ENCODE peak calls at places on chromosome 19, in nine cellular contexts. O is amniotic stem cell; P is SW480; I is stimulated activated CD4-positive, alpha-beta T cell treated with anti-CD3 and anti-CD28 coated beads, Interleukin-2, amount 100 ng/mL, for 48 hours; Y is activated CD4-positive, alpha-beta T cell treated with anti-CD3 and anti-CD28 coated beads for 24 hours; Q is NCI-H510A; M is IMR-90; F is left colon; K is activated naive CD8-positive, alpha-beta T cell treated with anti-CD3 and anti-CD28 coated beads for 36 hours. V is an unnamed sample.

GRCh38 chr19:23075031-23075733 is 41.6 kb upstream of the ZNF730 start:
- DNase-seq in O (no peak), Y (no peak), P (no peak), F (peak), M (peak), I (no peak), Q (peak), K (peak), V (peak)

GRCh38 chr19:41617941-41618730 is 8.7 kb downstream of the CEACAM4 start:
- DNase-seq in K (no peak), P (no peak), Y (no peak), Q (no peak), M (no peak), O (no peak), I (no peak), F (no peak), V (no peak)

GRCh38 chr19:17658666-17659065 is 29.5 kb downstream of the UNC13A start:
- DNase-seq in Q (no peak), Y (no peak), M (no peak), P (no peak), F (no peak), O (no peak), I (no peak), K (no peak), V (no peak)

GRCh38 chr19:3176715-3177501 is 1.7 kb upstream of the S1PR4 start:
- DNase-seq in Q (no peak), K (peak), Y (peak), O (peak), I (no peak), P (peak), M (peak), F (no peak), V (peak)

GRCh38 chr19:11530432-11530831 is 1.5 kb upstream of the ECSIT start:
- DNase-seq in Q (peak), Y (no peak), P (peak), I (peak), M (peak), K (peak), O (no peak), F (peak), V (peak)

GRCh38 chr19:10602330-10603083 is 15.4 kb upstream of the AP1M2 start:
- DNase-seq in F (peak), Y (peak), P (peak), K (peak), I (peak), O (peak), M (peak), Q (peak), V (peak)

GRCh38 chr19:46141421-46141820 is 6.6 kb upstream of the IGFL2 start:
- DNase-seq in K (no peak), I (no peak), M (no peak), O (no peak), Q (no peak), F (no peak), P (peak), Y (no peak), V (no peak)

GRCh38 chr19:855566-856120 is 3.5 kb downstream of the ELANE start:
- DNase-seq in O (no peak), P (no peak), I (no peak), F (no peak), K (no peak), M (no peak), Y (no peak), Q (no peak), V (no peak)

GRCh38 chr19:9797871-9798270 is 21.0 kb downstream of the FBXL12 start:
- DNase-seq in P (no peak), F (no peak), O (no peak), M (no peak), Q (no peak), I (no peak), Y (no peak), K (no peak), V (no peak)

GRCh38 chr19:27794444-27795042 is 1418.4 kb downstream of the UQCRFS1 start:
- DNase-seq in I (no peak), Q (no peak), K (peak), M (peak), O (no peak), F (peak), Y (no peak), P (no peak), V (peak)

GRCh38 chr19:7482584-7483439 is 6.0 kb downstream of the PEX11G start:
- DNase-seq in P (peak), O (no peak), F (peak), Y (no peak), I (no peak), Q (no peak), M (no peak), K (no peak), V (no peak)

GRCh38 chr19:17322854-17323253 is 11.8 kb downstream of the ANO8 start:
- DNase-seq in M (no peak), Q (no peak), I (no peak), Y (no peak), K (no peak), O (no peak), P (no peak), F (peak), V (no peak)

GRCh38 chr19:10404888-10405808 is 1.8 kb upstream of the CDC37 start:
- DNase-seq in K (peak), O (no peak), F (no peak), Q (no peak), M (no peak), P (no peak), Y (no peak), I (peak), V (no peak)

GRCh38 chr19:2867025-2867991 is at the start of gene ZNF556:
- DNase-seq in M (no peak), F (no peak), K (peak), Q (no peak), P (peak), O (no peak), Y (no peak), I (no peak), V (peak)

GRCh38 chr19:16360738-16361137 is 36.1 kb downstream of the KLF2 start:
- DNase-seq in O (no peak), K (no peak), P (no peak), F (no peak), Y (no peak), M (no peak), Q (no peak), I (no peak), V (no peak)

GRCh38 chr19:13315495-13315894 is 165.3 kb downstream of the IER2 start:
- DNase-seq in P (no peak), K (no peak), Y (no peak), F (no peak), M (no peak), I (no peak), Q (no peak), O (no peak), V (no peak)

GRCh38 chr19:2488942-2489731 is 13.2 kb downstream of the GADD45B start:
- DNase-seq in Y (no peak), F (peak), O (no peak), K (peak), Q (no peak), M (no peak), P (peak), I (no peak), V (peak)

GRCh38 chr19:31170046-31170445 is 179.2 kb downstream of the TSHZ3 start:
- DNase-seq in K (no peak), F (no peak), Y (no peak), M (no peak), Q (no peak), O (no peak), I (no peak), P (no peak), V (no peak)

GRCh38 chr19:7527516-7528191 is 5.2 kb downstream of the MCOLN1 start:
- DNase-seq in I (no peak), O (no peak), F (peak), K (no peak), M (no peak), P (no peak), Q (no peak), Y (no peak), V (no peak)

GRCh38 chr19:5953034-5953589 is 24.8 kb downstream of the RANBP3 start:
- DNase-seq in K (no peak), O (no peak), Q (no peak), F (no peak), P (no peak), Y (no peak), I (no peak), M (peak), V (no peak)

GRCh38 chr19:10895363-10895762 is 24.0 kb downstream of the CARM1 start:
- DNase-seq in O (no peak), K (no peak), Y (no peak), I (no peak), Q (no peak), F (no peak), P (no peak), M (no peak), V (no peak)

GRCh38 chr19:10712041-10712440 is 5.8 kb upstream of the DNM2 start:
- DNase-seq in Q (no peak), O (no peak), P (no peak), M (no peak), F (peak), Y (no peak), K (no peak), I (no peak), V (no peak)

GRCh38 chr19:37995346-37995745 is 88.3 kb downstream of the SIPA1L3 start:
- DNase-seq in O (no peak), F (no peak), I (no peak), P (no peak), K (no peak), Q (no peak), Y (no peak), M (no peak), V (no peak)

GRCh38 chr19:37975071-37975470 is 68.1 kb downstream of the SIPA1L3 start:
- DNase-seq in K (no peak), I (no peak), O (no peak), F (no peak), P (no peak), M (no peak), Y (no peak), Q (no peak), V (peak)

GRCh38 chr19:46785054-46785979 is 3.1 kb downstream of the SLC1A5 start:
- DNase-seq in M (peak), Q (no peak), K (no peak), F (peak), Y (no peak), O (no peak), P (no peak), I (no peak), V (peak)

GRCh38 chr19:45147835-45148676 is 12.7 kb downstream of the NKPD1 start:
- DNase-seq in Q (no peak), O (no peak), Y (no peak), F (no peak), P (no peak), M (no peak), I (no peak), K (no peak), V (no peak)

GRCh38 chr19:4369888-4370260 is 26.5 kb downstream of the MPND start:
- DNase-seq in K (peak), M (peak), Y (peak), P (peak), I (peak), Q (peak), F (peak), O (no peak), V (peak)

GRCh38 chr19:55486043-55486970 is 1.3 kb downstream of the NAT14 start:
- DNase-seq in F (no peak), Q (no peak), Y (no peak), O (no peak), P (no peak), I (no peak), K (no peak), M (no peak), V (no peak)

GRCh38 chr19:41584260-41584810 is 8.4 kb downstream of the CEACAM21 start:
- DNase-seq in Q (no peak), K (no peak), M (no peak), O (no peak), Y (no peak), I (no peak), F (no peak), P (no peak), V (no peak)

GRCh38 chr19:17323973-17324327 is 10.7 kb downstream of the ANO8 start:
- DNase-seq in K (peak), F (peak), M (no peak), I (no peak), Q (no peak), Y (no peak), P (no peak), O (no peak), V (no peak)

GRCh38 chr19:7408251-7408650 is 59.5 kb downstream of the ARHGEF18 start:
- DNase-seq in P (no peak), M (no peak), Y (no peak), Q (no peak), F (no peak), I (no peak), O (no peak), K (no peak), V (peak)

GRCh38 chr19:56126983-56127780 is 6.1 kb upstream of the ZNF787 start:
- DNase-seq in F (no peak), M (no peak), Q (no peak), P (no peak), Y (no peak), I (no peak), O (no peak), K (no peak), V (no peak)

GRCh38 chr19:52659013-52659412 is 20.9 kb upstream of the ZNF83 start:
- DNase-seq in I (no peak), O (no peak), Y (no peak), P (no peak), K (no peak), Q (no peak), F (no peak), M (no peak), V (no peak)

GRCh38 chr19:35354898-35355297 is 3.4 kb upstream of the FFAR3 start:
- DNase-seq in O (no peak), I (no peak), K (no peak), Y (no peak), Q (no peak), F (no peak), M (no peak), P (no peak), V (no peak)

GRCh38 chr19:49390978-49391304 is 2.9 kb downstream of the KASH5 start:
- DNase-seq in O (no peak), I (no peak), K (no peak), P (no peak), F (no peak), Q (no peak), M (no peak), Y (no peak), V (peak)

GRCh38 chr19:33819875-33820781 is 23.5 kb downstream of the KCTD15 start:
- DNase-seq in F (peak), P (peak), K (peak), Q (no peak), Y (peak), M (peak), O (no peak), I (peak), V (peak)

GRCh38 chr19:3161453-3161852 is 17.1 kb upstream of the S1PR4 start:
- DNase-seq in F (no peak), I (no peak), P (no peak), K (no peak), M (peak), Q (no peak), Y (no peak), O (no peak), V (no peak)

GRCh38 chr19:33904681-33905080 is 108.0 kb downstream of the KCTD15 start:
- DNase-seq in Y (no peak), O (no peak), P (peak), K (no peak), I (no peak), F (no peak), M (no peak), Q (no peak), V (no peak)

GRCh38 chr19:44746946-44747738 is 1.4 kb upstream of the BCL3 start:
- DNase-seq in K (peak), O (peak), Q (peak), Y (peak), M (peak), F (peak), I (peak), P (peak), V (peak)

V was measured in GM12865.